ENCODE peak calls at places on chromosome X, in four cellular contexts. One of them, this sample, is unnamed.

GRCh38 chrX:24023972-24024664 is 2.9 kb downstream of the KLHL15 start:
- DNase-seq in germinal center: no peak
- DNase-seq in aorta: no peak
- DNase-seq in NB4: peak; percentile 37
- DNase-seq in this sample: no peak

GRCh38 chrX:12701625-12702024 is 89.6 kb upstream of the PRPS2 start:
- DNase-seq in NB4: peak; percentile 56
- DNase-seq in germinal center: peak; percentile 41
- DNase-seq in aorta: no peak
- DNase-seq in this sample: peak; percentile 9

GRCh38 chrX:107454302-107454701 is 4.8 kb downstream of the FRMPD3 start:
- DNase-seq in germinal center: no peak
- DNase-seq in NB4: peak; percentile 3
- DNase-seq in aorta: no peak
- DNase-seq in this sample: no peak

GRCh38 chrX:105267167-105267566 is 46.7 kb upstream of the TEX13A start:
- DNase-seq in germinal center: no peak
- DNase-seq in aorta: no peak
- DNase-seq in NB4: no peak
- DNase-seq in this sample: no peak

GRCh38 chrX:136259543-136259942 is 8.3 kb upstream of the MAP7D3 start:
- DNase-seq in aorta: no peak
- DNase-seq in germinal center: no peak
- DNase-seq in NB4: peak; percentile 53
- DNase-seq in this sample: no peak

GRCh38 chrX:52015794-52016193 is 53.2 kb downstream of the MAGED4B start:
- DNase-seq in aorta: no peak
- DNase-seq in germinal center: no peak
- DNase-seq in NB4: no peak
- DNase-seq in this sample: no peak

GRCh38 chrX:355329-356050 is 31.2 kb downstream of the PPP2R3B start:
- DNase-seq in germinal center: no peak
- DNase-seq in aorta: no peak
- DNase-seq in NB4: no peak
- DNase-seq in this sample: no peak

GRCh38 chrX:134908235-134908834 is 82.5 kb upstream of the SMIM10 start:
- DNase-seq in aorta: no peak
- DNase-seq in NB4: peak; percentile 49
- DNase-seq in germinal center: no peak
- DNase-seq in this sample: no peak

GRCh38 chrX:132614297-132614696 is 125.5 kb upstream of the MBNL3 start:
- DNase-seq in NB4: peak; percentile 17
- DNase-seq in germinal center: no peak
- DNase-seq in aorta: no peak
- DNase-seq in this sample: no peak

GRCh38 chrX:153934473-153935325 is at the start of gene NAA10:
- DNase-seq in germinal center: peak; percentile 75
- DNase-seq in NB4: peak; percentile 85
- DNase-seq in aorta: peak; percentile 81
- DNase-seq in this sample: peak; percentile 32

GRCh38 chrX:21131786-21132185 is 242.4 kb upstream of the CNKSR2 start:
- DNase-seq in germinal center: no peak
- DNase-seq in NB4: no peak
- DNase-seq in aorta: no peak
- DNase-seq in this sample: no peak

GRCh38 chrX:139049455-139049854 is 337.9 kb upstream of the FGF13 start:
- DNase-seq in aorta: no peak
- DNase-seq in NB4: no peak
- DNase-seq in germinal center: no peak
- DNase-seq in this sample: no peak

GRCh38 chrX:42821803-42822443 is 44.0 kb upstream of the PPP1R2C start:
- DNase-seq in germinal center: no peak
- DNase-seq in aorta: no peak
- DNase-seq in NB4: no peak
- DNase-seq in this sample: no peak

GRCh38 chrX:13153796-13154195 is 109.4 kb upstream of the FAM9C start:
- DNase-seq in germinal center: no peak
- DNase-seq in NB4: no peak
- DNase-seq in aorta: peak; percentile 48
- DNase-seq in this sample: no peak

GRCh38 chrX:6852869-6853268 is 294.6 kb upstream of the STS start:
- DNase-seq in germinal center: no peak
- DNase-seq in NB4: no peak
- DNase-seq in aorta: no peak
- DNase-seq in this sample: no peak

GRCh38 chrX:132615396-132616131 is 126.7 kb upstream of the MBNL3 start:
- DNase-seq in germinal center: peak; percentile 9
- DNase-seq in NB4: peak; percentile 63
- DNase-seq in aorta: peak; percentile 55
- DNase-seq in this sample: no peak

GRCh38 chrX:70429759-70430158 is 6.6 kb downstream of the GDPD2 start:
- DNase-seq in aorta: no peak
- DNase-seq in germinal center: no peak
- DNase-seq in NB4: no peak
- DNase-seq in this sample: no peak

GRCh38 chrX:124209792-124210576 is 122.5 kb upstream of the TEX13D start:
- DNase-seq in aorta: no peak
- DNase-seq in NB4: no peak
- DNase-seq in germinal center: no peak
- DNase-seq in this sample: no peak

GRCh38 chrX:124421898-124422622 is 75.7 kb downstream of the SH2D1A start:
- DNase-seq in NB4: no peak
- DNase-seq in aorta: no peak
- DNase-seq in germinal center: no peak
- DNase-seq in this sample: no peak

GRCh38 chrX:125219852-125220251 is 99.8 kb upstream of the TEX13C start:
- DNase-seq in NB4: no peak
- DNase-seq in aorta: no peak
- DNase-seq in germinal center: no peak
- DNase-seq in this sample: no peak

GRCh38 chrX:72117636-72118215 is 14.0 kb downstream of the RTL5 start:
- DNase-seq in germinal center: no peak
- DNase-seq in aorta: no peak
- DNase-seq in NB4: no peak
- DNase-seq in this sample: no peak

GRCh38 chrX:104310084-104310483 is 55.4 kb upstream of the ESX1 start:
- DNase-seq in aorta: no peak
- DNase-seq in germinal center: no peak
- DNase-seq in NB4: peak; percentile 13
- DNase-seq in this sample: no peak

GRCh38 chrX:48826876-48827653 is 752 bp downstream of the ERAS start:
- DNase-seq in NB4: no peak
- DNase-seq in aorta: no peak
- DNase-seq in germinal center: no peak
- DNase-seq in this sample: no peak

GRCh38 chrX:151698485-151698884 is 3.2 kb downstream of the PRRG3 start:
- DNase-seq in NB4: no peak
- DNase-seq in aorta: no peak
- DNase-seq in germinal center: no peak
- DNase-seq in this sample: no peak

GRCh38 chrX:47380268-47380667 is 9.9 kb downstream of the ZNF157 start:
- DNase-seq in NB4: no peak
- DNase-seq in aorta: peak; percentile 50
- DNase-seq in germinal center: peak; percentile 9
- DNase-seq in this sample: no peak

GRCh38 chrX:118807151-118808017 is 16.2 kb upstream of the ZCCHC12 start:
- DNase-seq in NB4: peak; percentile 74
- DNase-seq in germinal center: no peak
- DNase-seq in aorta: peak; percentile 53
- DNase-seq in this sample: no peak

GRCh38 chrX:148588649-148589310 is 88.4 kb downstream of the AFF2 start:
- DNase-seq in NB4: peak; percentile 47
- DNase-seq in germinal center: no peak
- DNase-seq in aorta: no peak
- DNase-seq in this sample: no peak

GRCh38 chrX:129523076-129524055 is at the start of gene SMARCA1:
- DNase-seq in NB4: no peak
- DNase-seq in germinal center: peak; percentile 1
- DNase-seq in aorta: peak; percentile 66
- DNase-seq in this sample: peak; percentile 12

GRCh38 chrX:25523574-25523973 is 507.8 kb upstream of the ARX start:
- DNase-seq in aorta: no peak
- DNase-seq in NB4: peak; percentile 47
- DNase-seq in germinal center: no peak
- DNase-seq in this sample: peak; percentile 2